ENCODE peak calls at places on chromosomes 2 and 18, in eight cellular contexts. S is lower lobe of right lung, O is spleen, U is fibroblast of lung, E is tibial artery, H is heart left ventricle, W is prostate gland, K is stomach. F is an unnamed sample.

GRCh38 chr2:240460781-240461431 is 25.4 kb downstream of the GPC1 start:
- DNase-seq in S (peak; percentile 38), O (peak; percentile 72), U (no peak), E (no peak), H (peak; percentile 16), W (no peak), K (no peak), F (peak; percentile 10)

GRCh38 chr2:124586835-124587234 is 561.7 kb downstream of the CNTNAP5 start:
- DNase-seq in S (no peak), O (no peak), U (no peak), E (no peak), H (no peak), W (no peak), K (no peak), F (no peak)

GRCh38 chr2:155675920-155676319 is 656.6 kb downstream of the NR4A2 start:
- DNase-seq in S (no peak), O (no peak), U (no peak), E (no peak), H (no peak), W (no peak), K (no peak), F (no peak)

GRCh38 chr18:354456-354855 is 86.6 kb upstream of the THOC1 start:
- DNase-seq in S (no peak), O (no peak), U (no peak), E (no peak), H (no peak), W (no peak), K (no peak), F (no peak)

GRCh38 chr2:236180831-236181453 is 12.8 kb upstream of the GBX2 start:
- DNase-seq in S (no peak), O (no peak), U (peak; percentile 62), E (no peak), H (no peak), W (no peak), K (peak; percentile 50), F (peak; percentile 39)

GRCh38 chr18:75407468-75408437 is 19.8 kb downstream of the SMIM21 start:
- DNase-seq in S (no peak), O (no peak), U (peak; percentile 46), E (no peak), H (no peak), W (no peak), K (no peak), F (no peak)

GRCh38 chr18:68121308-68121707 is 593.6 kb downstream of the TMX3 start:
- DNase-seq in S (no peak), O (no peak), U (peak; percentile 1), E (no peak), H (no peak), W (no peak), K (no peak), F (no peak)

GRCh38 chr2:136327162-136327852 is 209.4 kb upstream of the CXCR4 start:
- DNase-seq in S (no peak), O (no peak), U (peak; percentile 45), E (no peak), H (no peak), W (no peak), K (peak; percentile 27), F (peak; percentile 33)

GRCh38 chr2:234268314-234268713 is 217.8 kb downstream of the SPP2 start:
- DNase-seq in S (no peak), O (no peak), U (no peak), E (no peak), H (no peak), W (no peak), K (no peak), F (no peak)

GRCh38 chr2:219918929-219919328 is 291.5 kb downstream of the SLC4A3 start:
- DNase-seq in S (no peak), O (no peak), U (no peak), E (no peak), H (no peak), W (no peak), K (no peak), F (no peak)
- H3K4me1 ChIP-seq in S (no peaks in the 10 kb centered on the region), O (no peaks in the 10 kb centered on the region), U (no peaks in the 10 kb centered on the region), E (no peaks in the 10 kb centered on the region), H (no peaks in the 10 kb centered on the region), W (no peaks in the 10 kb centered on the region), K (no peaks in the 10 kb centered on the region), F (no peaks in the 10 kb centered on the region)

GRCh38 chr18:22429564-22429963 is 11.8 kb upstream of the CTAGE1 start:
- DNase-seq in S (no peak), O (no peak), U (no peak), E (no peak), H (no peak), W (no peak), K (no peak), F (no peak)
- TF ChIP-seq CTCF in S (no peak), O (no peak), U (no peak), E (no peak), H (no peak), W (no peak), K (no peak), F (no peak)

DNA sequence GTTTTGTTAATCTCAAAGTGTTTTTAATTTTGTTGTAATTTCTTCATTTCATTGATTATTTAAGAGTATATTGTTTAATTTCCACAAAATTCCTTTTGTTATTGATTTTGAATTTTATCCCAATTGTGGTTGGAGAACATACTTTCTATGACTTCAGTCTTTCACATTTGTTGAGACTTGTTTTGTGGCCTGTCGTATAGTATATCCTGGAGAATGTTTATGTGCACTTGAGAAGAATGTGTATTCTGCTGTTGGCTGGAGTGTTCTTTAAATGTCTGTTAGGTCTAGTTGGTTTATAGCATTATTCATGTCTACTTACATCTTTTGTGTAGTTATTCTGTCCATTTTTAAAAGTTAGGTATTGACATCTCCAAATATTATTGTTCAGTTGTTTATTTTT is 120.3 kb downstream of the TTC27 start:
- DNase-seq in S (no peak), O (no peak), U (no peak), E (no peak), H (no peak), W (no peak), K (no peak), F (no peak)
- H3K4me1 ChIP-seq in S (peaks cover 12% of the 10 kb centered on the region), O (peaks cover 4% of the 10 kb centered on the region), U (peaks cover 7% of the 10 kb centered on the region), E (no peaks in the 10 kb centered on the region), H (peaks cover 6% of the 10 kb centered on the region), W (no peaks in the 10 kb centered on the region), K (no peaks in the 10 kb centered on the region), F (no peaks in the 10 kb centered on the region)

GRCh38 chr2:29206941-29207340 is 91.7 kb downstream of the CLIP4 start:
- DNase-seq in S (no peak), O (no peak), U (no peak), E (no peak), H (no peak), W (no peak), K (no peak), F (no peak)
- TF ChIP-seq CTCF in S (no peak), O (no peak), U (no peak), E (no peak), H (no peak), W (no peak), K (no peak), F (no peak)

GRCh38 chr18:33665630-33666029 is 87.6 kb downstream of the ASXL3 start:
- DNase-seq in S (no peak), O (no peak), U (no peak), E (no peak), H (no peak), W (no peak), K (no peak), F (no peak)

GRCh38 chr18:33664528-33664927 is 86.5 kb downstream of the ASXL3 start:
- DNase-seq in S (no peak), O (no peak), U (no peak), E (no peak), H (no peak), W (no peak), K (no peak), F (no peak)

GRCh38 chr18:33669589-33669988 is 91.6 kb downstream of the ASXL3 start:
- DNase-seq in S (no peak), O (no peak), U (no peak), E (no peak), H (no peak), W (no peak), K (no peak), F (no peak)

GRCh38 chr18:33665187-33665586 is 87.2 kb downstream of the ASXL3 start:
- DNase-seq in S (no peak), O (no peak), U (no peak), E (no peak), H (no peak), W (no peak), K (no peak), F (no peak)

GRCh38 chr18:33666915-33667314 is 88.9 kb downstream of the ASXL3 start:
- DNase-seq in S (no peak), O (no peak), U (no peak), E (no peak), H (no peak), W (no peak), K (no peak), F (no peak)
- H3K4me1 ChIP-seq in S (no peaks in the 10 kb centered on the region), O (no peaks in the 10 kb centered on the region), U (no peaks in the 10 kb centered on the region), E (no peaks in the 10 kb centered on the region), H (no peaks in the 10 kb centered on the region), W (no peaks in the 10 kb centered on the region), K (no peaks in the 10 kb centered on the region), F (peaks cover 8% of the 10 kb centered on the region)